ENCODE peak calls at places on chromosome 22, in ten cellular contexts. I is activated T-helper 1 cell treated with anti-CD3 and anti-CD28 coated beads, Interleukin-12 subunit alpha, Interleukin-12 subunit beta, Interleukin-2, Interleukin-4 antibody, amounts not matched to agents 30 ng/mL and 10 ng/mL and 1 ng/mL, durations not matched to agents 14 hours and 24 hours and 36 hours; P is LoVo; Q is uterus; E is non-pigmented ciliary epithelial cell; Z is GM06990; L is prostate gland; U is astrocyte of the spinal cord; D is nephron progenitor cell; F is osteocyte. W is an unnamed sample.

GRCh38 chr22:41539146-41540005 is 4.9 kb downstream of the POLR3H start:
- DNase-seq in I (no peak), P (no peak), Q (no peak), E (no peak), Z (no peak), L (no peak), U (no peak), D (no peak), F (no peak), W (no peak)

GRCh38 chr22:17767236-17768065 is 6.8 kb downstream of the BID start:
- DNase-seq in I (peak; percentile 53), P (no peak), Q (no peak), E (no peak), Z (peak; percentile 57), L (no peak), U (no peak), D (no peak), F (no peak), W (no peak)

GRCh38 chr22:46916886-46917625 is 154.6 kb downstream of the TBC1D22A start:
- DNase-seq in I (no peak), P (no peak), Q (no peak), E (no peak), Z (no peak), L (no peak), U (no peak), D (no peak), F (peak; percentile 76), W (no peak)

GRCh38 chr22:46965552-46966494 is 203.4 kb downstream of the TBC1D22A start:
- DNase-seq in I (no peak), P (no peak), Q (no peak), E (no peak), Z (no peak), L (no peak), U (no peak), D (no peak), F (peak; percentile 75), W (no peak)

GRCh38 chr22:23225724-23226496 is 45.6 kb downstream of the BCR start:
- DNase-seq in I (no peak), P (peak; percentile 72), Q (peak; percentile 44), E (no peak), Z (no peak), L (peak; percentile 78), U (peak; percentile 64), D (no peak), F (no peak), W (no peak)

GRCh38 chr22:17944205-17944725 is 80.1 kb downstream of the MICAL3 start:
- DNase-seq in I (no peak), P (no peak), Q (no peak), E (no peak), Z (no peak), L (no peak), U (no peak), D (no peak), F (no peak), W (no peak)

GRCh38 chr22:24433868-24434471 is 6.6 kb downstream of the ADORA2A start:
- DNase-seq in I (no peak), P (no peak), Q (no peak), E (no peak), Z (no peak), L (no peak), U (peak; percentile 25), D (no peak), F (no peak), W (no peak)

GRCh38 chr22:25353516-25354445 is 134.3 kb downstream of the CRYBB2 start:
- DNase-seq in I (no peak), P (no peak), Q (no peak), E (no peak), Z (no peak), L (no peak), U (no peak), D (no peak), F (no peak), W (no peak)

GRCh38 chr22:21650823-21651520 is 8.9 kb downstream of the SDF2L1 start:
- DNase-seq in I (no peak), P (no peak), Q (no peak), E (no peak), Z (no peak), L (no peak), U (peak; percentile 2), D (no peak), F (no peak), W (no peak)

GRCh38 chr22:37260939-37261338 is 16.9 kb upstream of the RAC2 start:
- DNase-seq in I (peak; percentile 55), P (peak; percentile 55), Q (no peak), E (no peak), Z (no peak), L (peak; percentile 27), U (peak; percentile 38), D (peak; percentile 71), F (no peak), W (peak; percentile 84)

GRCh38 chr22:46053563-46054090 is 76.7 kb upstream of the WNT7B start:
- DNase-seq in I (no peak), P (peak; percentile 77), Q (peak; percentile 80), E (no peak), Z (peak; percentile 65), L (peak; percentile 87), U (peak; percentile 61), D (no peak), F (no peak), W (peak; percentile 62)

GRCh38 chr22:48960981-48961655 is 866.6 kb downstream of the BRD1 start:
- DNase-seq in I (no peak), P (no peak), Q (no peak), E (no peak), Z (no peak), L (peak; percentile 1), U (no peak), D (no peak), F (peak; percentile 80), W (no peak)

GRCh38 chr22:30383061-30383460 is 4.2 kb downstream of the RNF215 start:
- DNase-seq in I (no peak), P (no peak), Q (no peak), E (no peak), Z (no peak), L (no peak), U (no peak), D (no peak), F (no peak), W (no peak)

GRCh38 chr22:50184541-50185383 is 951 bp upstream of the TRABD start:
- DNase-seq in I (no peak), P (no peak), Q (no peak), E (no peak), Z (peak; percentile 27), L (no peak), U (no peak), D (no peak), F (no peak), W (no peak)

GRCh38 chr22:47027766-47028165 is 265.3 kb downstream of the TBC1D22A start:
- DNase-seq in I (no peak), P (no peak), Q (peak; percentile 70), E (no peak), Z (no peak), L (no peak), U (no peak), D (no peak), F (no peak), W (no peak)

GRCh38 chr22:11616811-11617210 is 3911.2 kb upstream of the OR11H1 start:
- DNase-seq in I (no peak), P (no peak), Q (no peak), E (no peak), Z (no peak), L (no peak), U (no peak), D (no peak), F (no peak), W (no peak)

GRCh38 chr22:43745783-43746356 is 66.2 kb downstream of the EFCAB6 start:
- DNase-seq in I (no peak), P (no peak), Q (no peak), E (no peak), Z (no peak), L (no peak), U (no peak), D (no peak), F (no peak), W (no peak)

GRCh38 chr22:23829845-23830372 is 8.9 kb downstream of the DERL3 start:
- DNase-seq in I (no peak), P (no peak), Q (no peak), E (peak; percentile 36), Z (no peak), L (no peak), U (peak; percentile 87), D (no peak), F (no peak), W (no peak)

GRCh38 chr22:46879083-46879482 is 116.6 kb downstream of the TBC1D22A start:
- DNase-seq in I (no peak), P (no peak), Q (no peak), E (no peak), Z (no peak), L (no peak), U (no peak), D (no peak), F (no peak), W (no peak)

GRCh38 chr22:29480512-29481264 is 670 bp downstream of the NEFH start:
- DNase-seq in I (peak; percentile 38), P (no peak), Q (no peak), E (no peak), Z (peak; percentile 83), L (no peak), U (peak; percentile 31), D (peak; percentile 70), F (no peak), W (no peak)

GRCh38 chr22:50081426-50082196 is 3.6 kb downstream of the MLC1 start:
- DNase-seq in I (no peak), P (no peak), Q (no peak), E (no peak), Z (no peak), L (no peak), U (no peak), D (no peak), F (no peak), W (no peak)

GRCh38 chr22:30277547-30278344 is 11.1 kb upstream of the OSM start:
- DNase-seq in I (no peak), P (peak; percentile 39), Q (peak; percentile 61), E (no peak), Z (no peak), L (no peak), U (peak; percentile 82), D (no peak), F (no peak), W (no peak)

GRCh38 chr22:37196539-37197450 is 8.7 kb upstream of the C1QTNF6 start:
- DNase-seq in I (no peak), P (peak; percentile 50), Q (peak; percentile 90), E (no peak), Z (no peak), L (peak; percentile 69), U (peak; percentile 77), D (no peak), F (no peak), W (no peak)

GRCh38 chr22:44368611-44369010 is 55.9 kb upstream of the SHISAL1 start:
- DNase-seq in I (no peak), P (no peak), Q (no peak), E (no peak), Z (no peak), L (no peak), U (no peak), D (no peak), F (no peak), W (no peak)

GRCh38 chr22:40216041-40216756 is 38.5 kb downstream of the TNRC6B start:
- DNase-seq in I (no peak), P (no peak), Q (no peak), E (no peak), Z (peak; percentile 59), L (no peak), U (no peak), D (no peak), F (peak; percentile 36), W (no peak)

GRCh38 chr22:20131593-20131855 is at the start of gene ZDHHC8:
- DNase-seq in I (no peak), P (no peak), Q (no peak), E (no peak), Z (peak; percentile 56), L (no peak), U (no peak), D (no peak), F (no peak), W (peak; percentile 60)

GRCh38 chr22:24190159-24190540 is 8.9 kb downstream of the SUSD2 start:
- DNase-seq in I (no peak), P (no peak), Q (no peak), E (no peak), Z (no peak), L (no peak), U (no peak), D (no peak), F (no peak), W (no peak)

GRCh38 chr22:36775589-36775965 is 342 bp downstream of the IFT27 start:
- DNase-seq in I (peak; percentile 20), P (peak; percentile 3), Q (peak; percentile 54), E (no peak), Z (no peak), L (peak; percentile 39), U (peak; percentile 12), D (peak; percentile 53), F (no peak), W (peak; percentile 34)